ENCODE peak calls at places on chromosome 16, in eight cellular contexts. D, W, C, A, I, L, G and T are unnamed samples.

GRCh38 chr16:1152651-1153259 is at the start of gene CACNA1H:
- DNase-seq in I (peak; percentile 30), L (no peak), W (no peak), A (no peak), C (peak; percentile 30), G (no peak), D (no peak), T (no peak)

GRCh38 chr16:65319621-65320231 is 197.9 kb upstream of the CDH11 start:
- DNase-seq in I (no peak), W (no peak), A (no peak), C (no peak), D (no peak), G (no peak), L (no peak), T (no peak)

GRCh38 chr16:11258553-11259287 is 2.7 kb upstream of the SOCS1 start:
- DNase-seq in C (peak; percentile 48), L (peak; percentile 65), I (no peak), W (no peak), D (peak; percentile 16), G (no peak), A (peak; percentile 83), T (no peak)

GRCh38 chr16:89320717-89321501 is 103.4 kb downstream of the ZNF778 start:
- DNase-seq in C (peak; percentile 32), G (no peak), I (no peak), D (peak; percentile 60), A (no peak), W (no peak), L (no peak), T (no peak)

GRCh38 chr16:54178491-54178976 is 108.1 kb downstream of the IRX3 start:
- DNase-seq in L (no peak), W (no peak), I (no peak), C (no peak), D (no peak), G (no peak), A (no peak), T (no peak)

GRCh38 chr16:55453909-55454308 is 25.1 kb upstream of the MMP2 start:
- DNase-seq in L (peak; percentile 62), W (no peak), G (no peak), I (no peak), A (no peak), C (no peak), D (no peak), T (no peak)

GRCh38 chr16:73033271-73033998 is 14.5 kb downstream of the ZFHX3 start:
- DNase-seq in L (no peak), D (no peak), I (no peak), W (no peak), G (no peak), A (no peak), C (no peak), T (peak; percentile 90)

GRCh38 chr16:72172105-72173034 is at the start of gene PMFBP1:
- DNase-seq in C (peak; percentile 92), I (no peak), A (peak; percentile 67), G (peak; percentile 62), D (peak; percentile 17), W (no peak), L (peak; percentile 59), T (no peak)

GRCh38 chr16:72840591-72841381 is 207.1 kb downstream of the ZFHX3 start:
- DNase-seq in C (no peak), D (no peak), G (no peak), W (no peak), A (no peak), I (no peak), L (no peak), T (no peak)

GRCh38 chr16:50201784-50202183 is 48.7 kb downstream of the TENT4B start:
- DNase-seq in A (no peak), G (no peak), D (no peak), C (no peak), L (no peak), W (no peak), I (no peak), T (no peak)

GRCh38 chr16:86768231-86768791 is 190.0 kb downstream of the FOXL1 start:
- DNase-seq in D (no peak), W (no peak), C (peak; percentile 51), G (no peak), I (no peak), A (no peak), L (no peak), T (no peak)

GRCh38 chr16:86763819-86764218 is 185.5 kb downstream of the FOXL1 start:
- DNase-seq in W (no peak), I (no peak), G (no peak), L (no peak), D (no peak), A (no peak), C (peak; percentile 43), T (no peak)

GRCh38 chr16:86766700-86767099 is 188.4 kb downstream of the FOXL1 start:
- DNase-seq in L (no peak), A (no peak), G (no peak), C (no peak), W (no peak), I (no peak), D (no peak), T (no peak)

GRCh38 chr16:86764551-86764950 is 186.2 kb downstream of the FOXL1 start:
- DNase-seq in D (no peak), C (no peak), A (no peak), I (no peak), L (no peak), G (no peak), W (no peak), T (no peak)

DNA sequence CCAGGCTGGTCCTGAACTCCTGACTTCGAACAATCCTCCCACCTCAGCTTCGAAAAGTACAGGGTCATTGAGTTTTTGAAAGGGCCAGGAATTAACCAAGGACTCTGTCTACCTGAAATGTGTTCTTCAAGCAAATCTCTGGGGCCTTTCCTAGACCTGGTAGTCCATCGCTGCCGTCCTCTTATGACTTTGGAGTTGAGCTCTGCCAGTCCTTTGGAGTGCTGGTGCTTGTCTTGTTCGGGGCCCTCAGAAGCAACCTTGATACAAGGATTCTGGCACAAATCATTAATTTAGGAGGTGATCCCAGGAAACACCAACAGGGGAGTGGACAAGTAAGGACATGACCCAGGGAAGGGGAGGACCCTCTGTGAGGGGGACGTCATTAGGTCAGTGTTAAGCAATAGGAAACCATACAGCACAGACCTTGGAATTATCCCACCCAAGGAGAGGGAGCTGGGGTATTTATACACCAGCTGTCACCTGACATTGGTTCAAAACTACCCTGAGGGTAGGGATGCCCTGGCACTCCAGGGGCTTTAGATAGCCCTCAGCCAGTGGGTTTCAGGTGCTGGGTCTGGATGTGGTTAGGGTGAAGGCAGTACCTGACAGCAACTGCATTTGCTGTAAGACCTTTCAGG is 187.2 kb downstream of the FOXL1 start:
- DNase-seq in G (no peak), C (no peak), L (no peak), A (no peak), I (no peak), W (no peak), D (no peak), T (no peak)
- H3K4me1 ChIP-seq in G (no peaks in the 10 kb centered on the region), C (peaks cover 15% of the 10 kb centered on the region), L (no peaks in the 10 kb centered on the region), A (no peaks in the 10 kb centered on the region), I (no peaks in the 10 kb centered on the region), W (no peaks in the 10 kb centered on the region), D (no peaks in the 10 kb centered on the region), T (peaks cover 3% of the 10 kb centered on the region)

GRCh38 chr16:70696952-70697600 is 11.2 kb upstream of the MTSS2 start:
- DNase-seq in C (no peak), L (no peak), W (no peak), A (no peak), G (no peak), D (no peak), I (no peak), T (no peak)

GRCh38 chr16:70697601-70698170 is 11.8 kb upstream of the MTSS2 start:
- DNase-seq in W (no peak), G (no peak), D (no peak), L (no peak), A (no peak), I (no peak), C (peak; percentile 52), T (no peak)

GRCh38 chr16:70695351-70696070 is 9.7 kb upstream of the MTSS2 start:
- DNase-seq in D (peak; percentile 56), I (no peak), A (no peak), G (peak; percentile 86), W (no peak), C (no peak), L (no peak), T (no peak)

GRCh38 chr16:70694517-70695218 is 8.8 kb upstream of the MTSS2 start:
- DNase-seq in I (no peak), C (peak; percentile 54), A (no peak), D (no peak), L (no peak), G (no peak), W (no peak), T (no peak)

GRCh38 chr16:70696368-70696767 is 10.5 kb upstream of the MTSS2 start:
- DNase-seq in D (no peak), A (no peak), G (no peak), W (no peak), C (no peak), I (no peak), L (no peak), T (no peak)
- H3K4me1 ChIP-seq in D (peaks cover 90% of the 10 kb centered on the region), A (peaks cover 48% of the 10 kb centered on the region), G (peaks cover 35% of the 10 kb centered on the region), W (peaks cover 20% of the 10 kb centered on the region), C (peaks cover 43% of the 10 kb centered on the region), I (no peaks in the 10 kb centered on the region), L (peaks cover 6% of the 10 kb centered on the region), T (peaks cover 62% of the 10 kb centered on the region)

GRCh38 chr16:66544358-66544757 is 5.6 kb downstream of the TK2 start:
- DNase-seq in A (no peak), W (no peak), C (no peak), I (no peak), G (no peak), D (no peak), L (no peak), T (no peak)
- H3K4me1 ChIP-seq in A (no peaks in the 10 kb centered on the region), W (peaks cover 4% of the 10 kb centered on the region), C (peaks cover 9% of the 10 kb centered on the region), I (peaks cover 12% of the 10 kb centered on the region), G (peaks cover 2% of the 10 kb centered on the region), D (peaks cover 14% of the 10 kb centered on the region), L (no peaks in the 10 kb centered on the region), T (no peaks in the 10 kb centered on the region)

GRCh38 chr16:85443116-85443515 is 170.0 kb upstream of the GSE1 start:
- DNase-seq in L (no peak), C (no peak), W (no peak), D (no peak), A (no peak), G (no peak), I (no peak), T (no peak)
- H3K4me1 ChIP-seq in L (no peaks in the 10 kb centered on the region), C (no peaks in the 10 kb centered on the region), W (peaks cover 14% of the 10 kb centered on the region), D (peaks cover 8% of the 10 kb centered on the region), A (no peaks in the 10 kb centered on the region), G (no peaks in the 10 kb centered on the region), I (peaks cover under 1% of the 10 kb centered on the region), T (peaks cover 39% of the 10 kb centered on the region)

DNA sequence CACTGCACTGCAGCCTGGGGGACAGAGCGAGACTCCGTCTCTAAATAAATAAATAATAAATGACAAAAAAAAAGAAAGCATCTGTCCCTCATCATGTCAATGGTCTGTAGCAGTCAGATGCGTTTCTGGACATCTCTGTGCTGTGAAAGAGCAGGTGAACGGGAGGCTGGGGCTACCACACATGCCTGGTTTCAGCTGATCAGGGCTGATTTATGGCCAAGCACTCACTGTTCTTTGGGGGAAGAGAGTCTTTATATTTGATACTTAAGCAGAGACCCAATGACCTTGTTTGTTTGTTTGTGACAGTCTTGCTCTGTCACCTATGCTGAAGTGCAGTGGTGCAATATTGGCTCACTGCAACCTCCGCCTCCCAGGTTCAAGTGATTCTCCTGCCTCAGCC is 17.5 kb downstream of the KIAA0513 start:
- DNase-seq in G (no peak), I (no peak), C (no peak), L (no peak), W (no peak), D (no peak), A (no peak), T (no peak)
- H3K4me1 ChIP-seq in G (no peaks in the 10 kb centered on the region), I (no peaks in the 10 kb centered on the region), C (no peaks in the 10 kb centered on the region), L (no peaks in the 10 kb centered on the region), W (no peaks in the 10 kb centered on the region), D (peaks cover 28% of the 10 kb centered on the region), A (no peaks in the 10 kb centered on the region), T (peaks cover 6% of the 10 kb centered on the region)